ENCODE peak calls at places on chromosomes 16 and 17, in five cellular contexts. J is neuronal stem cell, D is psoas muscle, C is transverse colon, P is colonic mucosa. T is an unnamed sample. For H3K9me3, the result is how much of the 10 kb centered on the place peaks cover.

GRCh38 chr17:15240617-15241016 is 24.5 kb downstream of the PMP22 start:
- DNase-seq in C (no peak), D (no peak), P (no peak), J (no peak), T (no peak)

GRCh38 chr16:46743232-46743719 is 4.9 kb downstream of the MYLK3 start:
- DNase-seq in D (no peak), C (no peak), J (no peak), P (no peak), T (no peak)

GRCh38 chr17:50458290-50458689 is 10.4 kb downstream of the CHAD start:
- DNase-seq in D (no peak), J (no peak), C (no peak), P (no peak), T (no peak)

GRCh38 chr16:70750893-70751467 is 50.0 kb downstream of the VAC14 start:
- DNase-seq in D (peak), C (peak), P (peak), J (no peak), T (no peak)

GRCh38 chr16:87068316-87068715 is 248.9 kb downstream of the C16orf95 start:
- DNase-seq in P (no peak), C (no peak), J (no peak), D (no peak), T (no peak)

GRCh38 chr17:62860962-62861873 is 53.1 kb upstream of the MARCHF10 start:
- DNase-seq in C (no peak), J (no peak), D (no peak), P (no peak), T (no peak)

GRCh38 chr17:45336390-45337182 is 19.8 kb upstream of the MAP3K14 start:
- DNase-seq in J (no peak), D (no peak), P (no peak), C (peak), T (no peak)

GRCh38 chr17:4562000-4562969 is 1.9 kb upstream of the GGT6 start:
- DNase-seq in J (no peak), D (no peak), C (no peak), P (peak), T (no peak)

GRCh38 chr17:38465420-38466345 is 37.4 kb downstream of the ARHGAP23 start:
- DNase-seq in C (peak), P (no peak), J (no peak), D (peak), T (no peak)

GRCh38 chr17:37671028-37671812 is 28.0 kb upstream of the DDX52 start:
- DNase-seq in C (peak), P (peak), J (no peak), D (no peak), T (no peak)

GRCh38 chr16:74455213-74455612 is 33.9 kb upstream of the CLEC18B start:
- DNase-seq in D (no peak), J (no peak), P (no peak), C (no peak), T (no peak)

GRCh38 chr17:19386276-19386863 is 620 bp downstream of the MFAP4 start:
- DNase-seq in D (peak), C (peak), P (no peak), J (no peak), T (no peak)

GRCh38 chr16:68640972-68641371 is 4.1 kb upstream of the CDH3 start:
- DNase-seq in P (no peak), J (no peak), D (no peak), C (no peak), T (no peak)

GRCh38 chr16:4244254-4244812 is 2.5 kb upstream of the SRL start:
- DNase-seq in C (no peak), D (no peak), P (no peak), J (no peak), T (no peak)

GRCh38 chr17:29633886-29634285 is 11.2 kb upstream of the CORO6 start:
- DNase-seq in C (no peak), D (no peak), P (no peak), J (no peak), T (no peak)

GRCh38 chr16:22614271-22614947 is 103.7 kb downstream of the NPIPB5 start:
- DNase-seq in J (no peak), D (no peak), C (peak), P (peak), T (no peak)

GRCh38 chr17:55441544-55441943 is 19.9 kb upstream of the MMD start:
- DNase-seq in P (no peak), D (no peak), C (no peak), J (no peak), T (no peak)

GRCh38 chr17:73719588-73720071 is 75.4 kb upstream of the SDK2 start:
- DNase-seq in P (peak), D (no peak), J (peak), C (peak), T (no peak)

GRCh38 chr17:79090503-79091372 is 16.1 kb downstream of the ENGASE start:
- DNase-seq in J (no peak), D (peak), P (no peak), C (no peak), T (no peak)

GRCh38 chr17:68595986-68596385 is 5.2 kb downstream of the FAM20A start:
- DNase-seq in D (no peak), C (no peak), J (no peak), P (no peak), T (no peak)

GRCh38 chr17:73770115-73770848 is 126.0 kb upstream of the SDK2 start:
- DNase-seq in P (peak), D (peak), J (no peak), C (peak), T (no peak)

GRCh38 chr17:49976163-49976827 is 7.3 kb downstream of the DLX4 start:
- DNase-seq in C (no peak), D (no peak), J (no peak), P (no peak), T (no peak)

GRCh38 chr16:59181821-59182420 is 447.8 kb upstream of the GOT2 start:
- DNase-seq in P (no peak), C (no peak), D (no peak), J (no peak), T (no peak)

GRCh38 chr16:13109171-13109570 is 207.8 kb downstream of the SHISA9 start:
- DNase-seq in D (no peak), J (no peak), P (no peak), C (no peak), T (no peak)

GRCh38 chr17:29073045-29073444 is 30.1 kb downstream of the PIPOX start:
- DNase-seq in J (no peak), P (no peak), D (no peak), C (no peak), T (no peak)

GRCh38 chr17:20203761-20204263 is 194.7 kb downstream of the SPECC1 start:
- DNase-seq in D (no peak), J (no peak), C (no peak), P (no peak), T (no peak)

GRCh38 chr16:30660424-30661251 is 2.4 kb downstream of the FBRS start:
- DNase-seq in C (peak), D (no peak), J (no peak), P (peak), T (peak)

GRCh38 chr16:10744370-10745030 is 858 bp downstream of the NUBP1 start:
- DNase-seq in J (no peak), D (peak), P (no peak), C (no peak), T (no peak)

DNA sequence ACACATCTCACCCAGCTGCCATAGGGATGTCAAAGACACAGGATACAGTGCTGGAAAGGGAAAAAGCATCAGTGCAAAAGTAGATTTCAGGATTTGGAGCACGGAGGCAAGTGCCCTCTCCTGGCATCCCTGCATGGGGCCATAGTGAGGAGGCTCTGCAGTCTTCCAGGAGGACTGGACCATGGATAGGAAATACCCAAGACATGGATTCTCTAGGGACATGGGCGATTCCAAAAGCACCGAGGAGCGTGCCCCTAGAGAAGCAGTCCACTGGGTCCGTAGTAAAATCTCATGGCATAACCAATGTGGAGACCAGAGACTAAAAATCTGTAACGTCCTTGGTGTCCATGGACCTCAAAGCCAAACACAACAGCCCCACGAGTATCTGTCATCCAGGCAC is 818.2 kb downstream of the KCNJ18 start:
- DNase-seq in D (no peak), J (no peak), C (no peak), P (no peak), T (no peak)
- H3K9me3 ChIP-seq in D (under half), J (under half), C (under half), P (under half), T (under half)

GRCh38 chr17:16617481-16618060 is 36.1 kb downstream of the ZNF624 start:
- DNase-seq in P (no peak), D (no peak), C (no peak), J (no peak), T (no peak)
- H3K9me3 ChIP-seq in P (under half), D (half or more), C (half or more), J (under half), T (under half)

GRCh38 chr17:57519800-57520199 is 225.3 kb downstream of the CCDC182 start:
- DNase-seq in C (no peak), P (no peak), J (no peak), D (no peak), T (no peak)
- H3K9me3 ChIP-seq in C (under half), P (under half), J (under half), D (under half), T (under half)

DNA sequence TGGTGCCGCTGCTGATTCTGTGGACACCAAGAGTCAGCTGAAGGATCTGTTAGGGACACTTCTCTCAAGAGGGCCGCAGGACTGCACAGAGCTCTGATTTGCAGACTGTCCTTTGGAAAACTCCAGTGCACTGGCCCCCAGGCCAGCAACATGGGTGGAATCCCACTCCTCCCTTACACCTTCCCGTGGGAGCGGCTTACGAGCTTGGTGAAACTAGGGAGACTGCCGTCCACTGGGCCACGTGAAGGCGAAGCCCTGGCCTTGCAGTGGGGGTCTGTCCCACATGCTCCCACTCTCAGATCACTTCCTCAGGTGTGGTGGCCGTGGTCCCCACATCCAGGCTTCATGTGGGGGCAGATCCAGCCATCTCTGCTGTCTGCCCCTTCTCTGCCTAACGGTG is 36.4 kb downstream of the PSME3IP1 start:
- DNase-seq in C (no peak), P (no peak), D (no peak), J (no peak), T (no peak)
- H3K9me3 ChIP-seq in C (under half), P (under half), D (under half), J (under half), T (under half)

DNA sequence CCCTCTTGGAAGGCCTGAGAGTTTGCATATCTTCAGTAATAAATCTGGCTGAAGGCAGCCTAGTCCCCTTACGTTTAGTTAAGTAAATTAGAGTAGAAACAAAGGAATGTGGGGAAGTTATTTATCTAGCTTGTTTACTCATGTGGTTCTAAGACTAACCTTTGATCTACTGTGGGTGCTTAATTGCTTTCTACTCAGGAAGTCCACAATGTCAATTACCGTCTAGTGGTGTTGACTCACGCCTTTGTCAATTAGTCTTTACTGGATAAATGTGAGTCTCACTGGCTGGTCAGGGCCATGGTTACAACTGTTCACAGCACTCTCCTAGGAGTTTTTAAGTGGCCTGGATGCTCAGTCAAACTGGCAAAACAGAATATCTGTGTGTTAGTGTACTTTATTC is 2338.4 kb downstream of the TP53TG3F start:
- DNase-seq in C (no peak), D (no peak), P (no peak), J (no peak), T (no peak)
- H3K9me3 ChIP-seq in C (under half), D (under half), P (under half), J (under half), T (under half)

DNA sequence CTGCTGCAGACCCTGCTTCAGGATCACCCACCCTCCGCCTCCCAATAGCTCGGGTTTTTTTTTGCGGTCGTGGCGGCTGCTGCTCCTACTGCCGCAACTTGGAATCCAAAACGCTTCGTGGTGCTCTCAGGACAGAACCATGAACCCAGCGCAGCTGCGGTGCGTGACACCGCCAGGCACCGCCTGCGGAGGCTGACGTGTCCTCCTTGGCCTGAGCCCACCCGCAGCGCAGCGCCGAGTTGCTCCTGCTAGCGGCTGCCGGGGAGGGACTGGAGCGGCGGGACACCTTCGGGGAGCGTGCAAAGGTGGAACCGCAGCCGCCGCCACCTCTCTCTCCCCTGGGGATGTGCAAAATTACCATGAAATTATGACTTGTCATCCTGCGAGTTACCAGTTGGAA is 1893.0 kb downstream of the TP53TG3F start:
- DNase-seq in P (no peak), C (no peak), J (no peak), D (no peak), T (no peak)
- H3K9me3 ChIP-seq in P (under half), C (under half), J (under half), D (under half), T (under half)

DNA sequence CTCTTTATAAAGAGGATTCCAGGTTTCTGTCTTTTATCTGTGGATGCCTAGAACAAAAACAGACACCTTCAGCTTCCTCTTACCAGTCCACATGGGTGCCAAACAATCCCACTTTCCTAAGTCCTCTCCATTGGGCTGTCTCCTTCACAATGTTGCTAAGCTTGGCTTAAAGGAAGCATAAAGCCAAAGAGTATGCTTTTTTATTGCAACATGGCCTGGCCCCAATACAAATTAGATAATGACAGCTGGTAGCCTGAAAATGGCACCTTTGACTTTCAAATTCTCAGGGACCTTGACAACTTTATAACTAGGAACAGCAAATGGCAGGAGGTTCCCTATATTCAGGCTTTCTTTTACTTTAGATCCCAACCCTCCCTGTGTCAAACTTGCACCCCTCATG is 55.8 kb downstream of the SLFN5 start:
- DNase-seq in P (no peak), D (no peak), C (no peak), J (no peak), T (no peak)
- H3K9me3 ChIP-seq in P (under half), D (under half), C (under half), J (under half), T (under half)

GRCh38 chr16:3189869-3190268 is 1.9 kb downstream of the OR1F1 start:
- DNase-seq in P (no peak), C (no peak), D (no peak), J (no peak), T (no peak)
- H3K9me3 ChIP-seq in P (under half), C (under half), D (under half), J (under half), T (under half)

DNA sequence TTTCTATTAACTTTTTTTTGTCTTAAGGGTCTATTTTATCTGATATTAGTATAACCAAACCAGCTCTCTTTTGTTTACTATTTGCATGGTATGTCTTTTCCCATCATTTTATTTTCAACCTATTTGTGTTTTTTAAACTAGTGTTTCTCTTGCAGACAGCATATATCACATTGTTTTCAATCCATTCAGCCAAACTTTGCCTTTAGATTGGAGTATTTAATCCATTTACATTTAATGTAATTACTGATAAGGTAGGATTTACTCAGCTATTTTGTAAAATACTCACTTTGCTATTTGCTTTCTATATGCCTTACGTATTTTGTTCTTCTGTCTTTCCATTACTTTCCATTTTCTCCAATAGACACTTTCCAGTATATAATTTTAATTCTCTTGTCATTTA is 108.0 kb upstream of the NACA2 start:
- DNase-seq in P (no peak), J (no peak), C (no peak), D (no peak), T (no peak)
- H3K9me3 ChIP-seq in P (under half), J (under half), C (under half), D (under half), T (under half)